ENCODE peak calls at places on chromosomes 12 and 14, in seven cellular contexts. V, T, N, A, B, J and H are unnamed samples.

GRCh38 chr12:105843989-105844768 is 294.6 kb downstream of the NUAK1 start:
- DNase-seq in V (no peak), T (no peak), N (no peak), A (no peak), B (peak), J (no peak), H (peak)

GRCh38 chr12:66804555-66804954 is 125.7 kb upstream of the GRIP1 start:
- DNase-seq in V (no peak), T (no peak), N (no peak), A (no peak), B (no peak), J (no peak), H (no peak)

GRCh38 chr12:113403435-113404415 is at the start of gene SDS:
- DNase-seq in V (peak), T (no peak), N (no peak), A (no peak), B (peak), J (no peak), H (no peak)

GRCh38 chr14:74401504-74402241 is 24.3 kb downstream of the SYNDIG1L start:
- DNase-seq in V (peak), T (peak), N (no peak), A (no peak), B (no peak), J (no peak), H (no peak)

GRCh38 chr14:58713677-58714076 is 75.9 kb downstream of the DACT1 start:
- DNase-seq in V (no peak), T (no peak), N (no peak), A (no peak), B (peak), J (no peak), H (no peak)

GRCh38 chr14:80387563-80387981 is 176.3 kb upstream of the DIO2 start:
- DNase-seq in V (no peak), T (no peak), N (no peak), A (no peak), B (no peak), J (no peak), H (no peak)

GRCh38 chr14:45181329-45181728 is 45.6 kb downstream of the FANCM start:
- DNase-seq in V (no peak), T (no peak), N (no peak), A (no peak), B (no peak), J (no peak), H (no peak)

GRCh38 chr14:51595831-51596472 is 55.8 kb upstream of the FRMD6 start:
- DNase-seq in V (no peak), T (no peak), N (no peak), A (no peak), B (no peak), J (no peak), H (peak)

GRCh38 chr12:128763395-128763794 is 60.4 kb downstream of the SLC15A4 start:
- DNase-seq in V (no peak), T (peak), N (no peak), A (no peak), B (no peak), J (no peak), H (no peak)

GRCh38 chr14:57066887-57067513 is 201.7 kb downstream of the EXOC5 start:
- DNase-seq in V (no peak), T (no peak), N (peak), A (peak), B (peak), J (peak), H (peak)

GRCh38 chr12:110929818-110930217 is 9.4 kb upstream of the MYL2 start:
- DNase-seq in V (no peak), T (no peak), N (no peak), A (no peak), B (no peak), J (no peak), H (no peak)

GRCh38 chr14:102316048-102316745 is 3.3 kb upstream of the ZNF839 start:
- DNase-seq in V (no peak), T (peak), N (no peak), A (no peak), B (peak), J (peak), H (peak)

GRCh38 chr14:104559769-104560585 is 19.6 kb upstream of the C14orf180 start:
- DNase-seq in V (no peak), T (no peak), N (no peak), A (no peak), B (no peak), J (no peak), H (no peak)

GRCh38 chr12:94089891-94090290 is 58.5 kb upstream of the PLXNC1 start:
- DNase-seq in V (no peak), T (no peak), N (no peak), A (no peak), B (peak), J (no peak), H (no peak)

GRCh38 chr14:99318091-99318958 is 46.3 kb upstream of the BCL11B start:
- DNase-seq in V (no peak), T (no peak), N (no peak), A (no peak), B (no peak), J (peak), H (no peak)

GRCh38 chr14:37469650-37470049 is 125.4 kb downstream of the FOXA1 start:
- DNase-seq in V (no peak), T (no peak), N (no peak), A (no peak), B (no peak), J (no peak), H (no peak)
- H3K27ac ChIP-seq in V (no peak), T (no peak), N (no peak), A (no peak), B (no peak), J (no peak), H (no peak)

GRCh38 chr12:45235087-45236025 is 19.5 kb downstream of the ANO6 start:
- DNase-seq in V (peak), T (no peak), N (peak), A (no peak), B (peak), J (peak), H (no peak)
- H3K4me3 ChIP-seq in V (no peak), T (no peak), N (peak), A (peak), B (peak), J (peak), H (no peak)

GRCh38 chr12:1642513-1642912 is 13.5 kb downstream of the WNT5B start:
- DNase-seq in V (no peak), T (no peak), N (no peak), A (no peak), B (no peak), J (no peak), H (no peak)
- H3K27ac ChIP-seq in V (no peak), T (no peak), N (no peak), A (no peak), B (no peak), J (no peak), H (peak)

GRCh38 chr14:91946313-91947195 is 940 bp downstream of the FBLN5 start:
- DNase-seq in V (no peak), T (no peak), N (no peak), A (no peak), B (peak), J (no peak), H (peak)
- H3K4me3 ChIP-seq in V (peak), T (peak), N (no peak), A (peak), B (peak), J (peak), H (peak)

GRCh38 chr14:38432186-38432585 is 176.3 kb upstream of the CLEC14A start:
- DNase-seq in V (no peak), T (no peak), N (no peak), A (no peak), B (no peak), J (no peak), H (no peak)

GRCh38 chr14:38430522-38430921 is 174.6 kb upstream of the CLEC14A start:
- DNase-seq in V (no peak), T (no peak), N (no peak), A (no peak), B (no peak), J (no peak), H (no peak)

GRCh38 chr14:38425324-38425976 is 169.6 kb upstream of the CLEC14A start:
- DNase-seq in V (no peak), T (no peak), N (no peak), A (no peak), B (no peak), J (no peak), H (no peak)

DNA sequence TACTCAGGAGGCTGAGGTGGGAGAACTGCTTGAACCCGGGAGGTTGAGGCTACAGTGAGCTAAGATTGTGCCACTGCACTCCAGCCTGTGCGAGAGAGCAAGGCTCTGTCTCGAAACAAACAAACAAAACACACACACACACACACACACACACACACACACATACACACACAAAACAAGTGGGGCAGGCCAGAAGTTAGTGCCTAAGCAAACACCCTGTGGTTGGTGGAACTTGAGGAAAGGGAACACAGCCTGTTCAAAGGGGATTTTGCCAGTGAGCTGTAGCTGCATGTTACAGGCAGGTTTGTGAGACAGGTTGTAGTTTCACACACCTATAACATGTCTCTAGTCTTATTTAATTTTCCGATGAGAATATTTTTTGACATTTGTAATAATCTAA is 175.3 kb upstream of the CLEC14A start:
- DNase-seq in V (no peak), T (no peak), N (no peak), A (no peak), B (no peak), J (no peak), H (no peak)
- H3K27ac ChIP-seq in V (no peak), T (no peak), N (no peak), A (no peak), B (no peak), J (no peak), H (no peak)

DNA sequence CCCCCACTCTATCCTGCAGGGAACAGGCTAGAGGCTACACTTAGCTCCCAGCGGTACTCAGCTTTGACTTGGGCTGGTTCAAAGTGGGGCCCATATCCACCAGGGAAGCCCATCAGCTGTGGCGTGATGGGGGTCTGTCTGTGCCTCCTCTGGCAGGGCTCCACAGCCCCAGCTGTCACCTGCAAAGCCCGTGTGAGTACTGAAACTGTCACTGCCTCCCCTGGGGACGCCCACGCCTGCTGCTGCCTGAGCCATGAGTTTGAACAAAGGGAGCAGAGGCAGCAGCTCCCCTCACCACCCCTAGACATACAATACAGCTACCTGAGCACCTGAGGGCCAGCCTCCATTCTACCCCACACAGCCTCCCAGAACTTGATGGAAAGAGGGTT is 5.0 kb downstream of the REM2 start:
- DNase-seq in V (no peak), T (no peak), N (no peak), A (no peak), B (no peak), J (no peak), H (no peak)
- H3K4me3 ChIP-seq in V (peak), T (peak), N (peak), A (peak), B (peak), J (peak), H (peak)

GRCh38 chr14:68386446-68386845 is 406.4 kb downstream of the ZFP36L1 start:
- DNase-seq in V (no peak), T (no peak), N (no peak), A (no peak), B (no peak), J (no peak), H (no peak)

GRCh38 chr14:68386950-68387779 is 405.7 kb downstream of the ZFP36L1 start:
- DNase-seq in V (no peak), T (no peak), N (no peak), A (no peak), B (peak), J (no peak), H (peak)

GRCh38 chr14:68384881-68385280 is 408.0 kb downstream of the ZFP36L1 start:
- DNase-seq in V (no peak), T (no peak), N (no peak), A (no peak), B (no peak), J (no peak), H (no peak)

GRCh38 chr14:68380304-68380840 is 412.5 kb downstream of the ZFP36L1 start:
- DNase-seq in V (no peak), T (no peak), N (no peak), A (no peak), B (no peak), J (no peak), H (no peak)

GRCh38 chr14:68384335-68384734 is 408.5 kb downstream of the ZFP36L1 start:
- DNase-seq in V (peak), T (no peak), N (no peak), A (no peak), B (peak), J (no peak), H (peak)
- H3K27ac ChIP-seq in V (peak), T (no peak), N (no peak), A (no peak), B (no peak), J (peak), H (no peak)